ENCODE peak calls at places on chromosomes 6 and 20, in seven cellular contexts. M, E, C, U, F, K and A are unnamed samples.

GRCh38 chr6:111890981-111891380 is 17.7 kb upstream of the FYN start:
- DNase-seq in C (no peak), U (no peak), E (no peak), M (no peak), F (no peak), K (no peak), A (no peak)

GRCh38 chr6:27668442-27669275 is 195.8 kb upstream of the ZNF184 start:
- DNase-seq in M (no peak), U (peak), E (no peak), K (peak), F (no peak), C (peak), A (no peak)

GRCh38 chr20:45968801-45969711 is 2.9 kb downstream of the ZNF335 start:
- DNase-seq in M (peak), K (no peak), U (no peak), E (no peak), C (no peak), F (no peak), A (no peak)

GRCh38 chr6:125287718-125288117 is 14.0 kb downstream of the HDDC2 start:
- DNase-seq in C (no peak), F (no peak), U (no peak), E (no peak), K (no peak), M (no peak), A (no peak)

GRCh38 chr6:140379919-140380318 is 1005.5 kb upstream of the CITED2 start:
- DNase-seq in F (no peak), C (no peak), K (no peak), E (peak), M (no peak), U (no peak), A (no peak)

GRCh38 chr6:22366214-22366613 is 69.4 kb upstream of the PRL start:
- DNase-seq in K (no peak), U (no peak), M (no peak), E (no peak), F (no peak), C (no peak), A (no peak)

GRCh38 chr6:37202788-37203491 is 33.0 kb downstream of the PIM1 start:
- DNase-seq in U (no peak), E (no peak), C (no peak), K (no peak), F (no peak), M (no peak), A (no peak)

GRCh38 chr20:17533396-17533795 is 2.2 kb upstream of the BFSP1 start:
- DNase-seq in M (no peak), U (peak), K (peak), F (no peak), E (peak), C (no peak), A (no peak)

GRCh38 chr6:54335871-54336270 is 27.6 kb downstream of the TINAG start:
- DNase-seq in F (no peak), U (peak), C (no peak), M (no peak), K (no peak), E (peak), A (no peak)

GRCh38 chr6:28866342-28867077 is 57.3 kb downstream of the TRIM27 start:
- DNase-seq in C (peak), E (no peak), K (peak), F (peak), M (peak), U (peak), A (peak)